ENCODE peak calls at places on chromosomes 12 and 14, in four cellular contexts. F, P, E and Y are unnamed samples.

GRCh38 chr12:53963005-53963404 is 8.3 kb downstream of the HOXC12 start:
- DNase-seq in E (no peak), F (no peak), P (no peak), Y (no peak)

GRCh38 chr14:99752486-99753121 is 40.6 kb upstream of the EML1 start:
- DNase-seq in P (no peak), E (no peak), F (no peak), Y (no peak)

GRCh38 chr14:24394275-24394674 is 4.5 kb upstream of the NYNRIN start:
- DNase-seq in E (no peak), F (no peak), P (no peak), Y (peak)

GRCh38 chr12:130916251-130916911 is 37.3 kb upstream of the ADGRD1 start:
- DNase-seq in F (peak), P (no peak), E (peak), Y (peak)

GRCh38 chr12:124617615-124618014 is 50.2 kb upstream of the NCOR2 start:
- DNase-seq in E (no peak), P (no peak), F (no peak), Y (peak)

GRCh38 chr14:64255756-64256155 is 38.4 kb downstream of the ESR2 start:
- DNase-seq in E (no peak), P (no peak), F (no peak), Y (no peak)

GRCh38 chr12:16021666-16022065 is 110.5 kb downstream of the DERA start:
- DNase-seq in P (no peak), E (no peak), F (no peak), Y (no peak)

GRCh38 chr12:112066566-112066965 is 42.0 kb downstream of the NAA25 start:
- DNase-seq in F (no peak), E (no peak), P (no peak), Y (no peak)

GRCh38 chr12:93032748-93033147 is 103.7 kb upstream of the EEA1 start:
- DNase-seq in F (no peak), P (no peak), E (no peak), Y (no peak)

GRCh38 chr14:93734086-93734822 is 54.0 kb downstream of the PRIMA1 start:
- DNase-seq in P (no peak), E (no peak), F (peak), Y (peak)

GRCh38 chr12:117452071-117452470 is 90.6 kb upstream of the NOS1 start:
- DNase-seq in F (no peak), P (no peak), E (no peak), Y (peak)

GRCh38 chr12:129200576-129200975 is 347.3 kb downstream of the GLT1D1 start:
- DNase-seq in F (no peak), E (no peak), P (no peak), Y (no peak)

GRCh38 chr14:21087294-21088091 is 11.0 kb downstream of the ZNF219 start:
- DNase-seq in F (no peak), P (no peak), E (peak), Y (peak)

GRCh38 chr14:25231006-25231405 is 181.1 kb upstream of the STXBP6 start:
- DNase-seq in E (no peak), P (no peak), F (no peak), Y (no peak)

GRCh38 chr12:30796891-30797371 is 42.2 kb upstream of the CAPRIN2 start:
- DNase-seq in F (no peak), P (no peak), E (no peak), Y (no peak)

GRCh38 chr14:58944226-58944769 is 244.2 kb upstream of the DAAM1 start:
- DNase-seq in E (no peak), F (no peak), P (no peak), Y (no peak)

GRCh38 chr14:23551266-23552028 is at the start of gene ZFHX2:
- DNase-seq in E (peak), F (peak), P (no peak), Y (peak)

GRCh38 chr12:96211989-96212388 is 17.8 kb downstream of the ELK3 start:
- DNase-seq in P (peak), F (no peak), E (no peak), Y (peak)

GRCh38 chr12:131736807-131737484 is 26.1 kb downstream of the SFSWAP start:
- DNase-seq in F (no peak), P (no peak), E (no peak), Y (no peak)

GRCh38 chr14:79373451-79373850 is 837.9 kb downstream of the DIO2 start:
- DNase-seq in P (no peak), F (no peak), E (no peak), Y (no peak)

GRCh38 chr12:26630546-26631027 is 202.4 kb downstream of the ITPR2 start:
- DNase-seq in E (no peak), F (no peak), P (no peak), Y (peak)

GRCh38 chr12:89707623-89707991 is 1.0 kb downstream of the ATP2B1 start:
- DNase-seq in E (peak), F (peak), P (no peak), Y (no peak)

GRCh38 chr14:69268763-69269162 is 8.8 kb downstream of the GALNT16 start:
- DNase-seq in F (no peak), P (no peak), E (no peak), Y (no peak)

GRCh38 chr12:109518820-109519665 is 41.6 kb downstream of the UBE3B start:
- DNase-seq in F (peak), P (no peak), E (peak), Y (peak)

GRCh38 chr12:48021485-48022179 is 17.4 kb upstream of the COL2A1 start:
- DNase-seq in E (no peak), P (no peak), F (no peak), Y (no peak)

GRCh38 chr12:1796515-1797010 is 23.8 kb upstream of the LRTM2 start:
- DNase-seq in F (peak), E (peak), P (peak), Y (no peak)

GRCh38 chr14:79856357-79856756 is 354.9 kb downstream of the DIO2 start:
- DNase-seq in P (no peak), F (no peak), E (no peak), Y (no peak)

GRCh38 chr12:26112703-26113147 is 12.1 kb downstream of the BHLHE41 start:
- DNase-seq in E (no peak), F (no peak), P (no peak), Y (peak)

GRCh38 chr12:85923767-85924331 is 49.8 kb downstream of the NTS start:
- DNase-seq in F (peak), E (no peak), P (no peak), Y (peak)

GRCh38 chr12:8687846-8688601 is 9.8 kb upstream of the RIMKLB start:
- DNase-seq in F (no peak), E (no peak), P (peak), Y (peak)

GRCh38 chr14:88879016-88879415 is 54.6 kb downstream of the TTC8 start:
- DNase-seq in P (no peak), F (no peak), E (no peak), Y (no peak)

GRCh38 chr12:75979181-75979580 is 52.4 kb downstream of the PHLDA1 start:
- DNase-seq in E (peak), P (no peak), F (no peak), Y (peak)

GRCh38 chr12:113021500-113021899 is 35.0 kb upstream of the DTX1 start:
- DNase-seq in P (no peak), E (no peak), F (no peak), Y (no peak)